ENCODE peak calls at places on chromosomes 5 and 9, in five cellular contexts. Z, P, F, I and T are unnamed samples.

GRCh38 chr9:27350382-27350781 is 53.4 kb upstream of the EQTN start:
- DNase-seq in P (no peak), Z (no peak), I (no peak), F (no peak), T (no peak)

GRCh38 chr9:16139781-16140180 is 586.9 kb downstream of the CCDC171 start:
- DNase-seq in I (no peak), Z (no peak), F (peak; percentile 72), P (no peak), T (no peak)

GRCh38 chr9:125544988-125545651 is 161.9 kb downstream of the MAPKAP1 start:
- DNase-seq in Z (no peak), I (no peak), P (no peak), F (peak; percentile 63), T (no peak)

GRCh38 chr5:116229131-116229530 is 144.3 kb downstream of the COMMD10 start:
- DNase-seq in P (no peak), I (no peak), Z (no peak), F (no peak), T (no peak)

GRCh38 chr5:110413856-110414255 is 312.6 kb downstream of the TMEM232 start:
- DNase-seq in Z (no peak), I (no peak), P (no peak), F (peak; percentile 4), T (no peak)

GRCh38 chr5:127950707-127951356 is 132.7 kb upstream of the SLC12A2 start:
- DNase-seq in F (peak; percentile 82), P (no peak), Z (no peak), I (no peak), T (no peak)

GRCh38 chr5:110441035-110441434 is 285.4 kb downstream of the TMEM232 start:
- DNase-seq in Z (peak; percentile 85), F (peak; percentile 48), P (no peak), I (no peak), T (no peak)

GRCh38 chr5:163893301-163893700 is 387.9 kb downstream of the MAT2B start:
- DNase-seq in P (no peak), F (peak; percentile 33), I (no peak), Z (no peak), T (no peak)

GRCh38 chr9:34163439-34163838 is 15.4 kb upstream of the UBAP1 start:
- DNase-seq in Z (no peak), F (peak; percentile 73), P (no peak), I (no peak), T (no peak)

GRCh38 chr5:141559481-141559880 is 59.3 kb downstream of the DIAPH1 start:
- DNase-seq in P (no peak), I (no peak), F (peak; percentile 66), Z (no peak), T (peak; percentile 14)

GRCh38 chr9:1454980-1455367 is 404.8 kb downstream of the DMRT2 start:
- DNase-seq in P (no peak), I (no peak), Z (no peak), F (no peak), T (no peak)

GRCh38 chr5:131413605-131414559 is 150.0 kb downstream of the CDC42SE2 start:
- DNase-seq in I (no peak), P (no peak), F (no peak), Z (no peak), T (no peak)

GRCh38 chr9:90020277-90020871 is 415.6 kb downstream of the GADD45G start:
- DNase-seq in Z (no peak), I (no peak), F (no peak), P (no peak), T (no peak)

GRCh38 chr9:18717751-18718150 is 243.8 kb downstream of the ADAMTSL1 start:
- DNase-seq in F (peak; percentile 19), Z (no peak), I (no peak), P (no peak), T (no peak)

GRCh38 chr5:26691486-26691885 is 346.9 kb downstream of the CDH9 start:
- DNase-seq in Z (no peak), F (no peak), I (no peak), P (no peak), T (no peak)

GRCh38 chr9:134929560-134930158 is 11.9 kb upstream of the FCN1 start:
- DNase-seq in P (no peak), I (no peak), Z (no peak), F (no peak), T (no peak)

DNA sequence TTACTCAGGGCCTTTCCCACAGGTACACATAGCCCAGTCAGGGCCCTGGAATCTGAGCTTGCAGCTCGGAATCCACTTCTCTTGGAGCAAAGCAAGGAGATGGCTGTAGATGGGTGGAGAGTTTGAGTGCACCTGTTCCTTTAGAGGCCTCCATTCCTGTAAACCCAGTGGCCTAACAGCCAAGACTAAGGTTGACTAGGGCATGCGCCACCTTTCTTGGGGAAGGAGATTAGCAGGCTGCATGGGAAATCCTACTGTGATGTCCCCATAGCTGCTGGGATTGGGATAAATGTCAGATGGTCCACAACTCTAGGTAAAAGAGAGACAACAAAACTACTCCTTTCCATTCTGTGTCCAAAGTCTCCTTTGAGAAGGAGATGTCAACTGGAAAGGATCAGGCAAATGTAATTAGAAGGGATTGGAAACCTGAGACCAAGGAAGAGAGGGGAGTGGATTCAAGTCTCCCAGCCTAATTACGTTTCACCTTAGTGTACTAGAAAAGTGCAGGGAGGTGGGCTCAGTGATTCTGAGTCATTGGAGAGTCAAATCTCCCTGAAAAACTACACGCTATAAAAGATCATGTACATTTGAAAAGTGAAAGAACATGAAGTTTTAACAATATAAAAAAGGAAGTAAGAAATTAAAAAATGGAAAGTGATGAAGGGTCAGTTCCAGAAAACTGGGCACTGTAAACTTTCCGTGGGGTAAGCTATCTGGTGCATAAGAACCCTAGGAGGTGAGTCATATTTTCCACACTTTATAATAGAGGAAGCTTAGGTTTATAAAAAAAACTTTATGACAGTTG is 104.2 kb downstream of the SEC61B start:
- DNase-seq in I (no peak), Z (peak; percentile 42), F (no peak), P (no peak), T (no peak)
- TF ChIP-seq CTCF in I (no peak), Z (peak; percentile 56), F (peak; percentile 3), P (no peak), T (no peak)

DNA sequence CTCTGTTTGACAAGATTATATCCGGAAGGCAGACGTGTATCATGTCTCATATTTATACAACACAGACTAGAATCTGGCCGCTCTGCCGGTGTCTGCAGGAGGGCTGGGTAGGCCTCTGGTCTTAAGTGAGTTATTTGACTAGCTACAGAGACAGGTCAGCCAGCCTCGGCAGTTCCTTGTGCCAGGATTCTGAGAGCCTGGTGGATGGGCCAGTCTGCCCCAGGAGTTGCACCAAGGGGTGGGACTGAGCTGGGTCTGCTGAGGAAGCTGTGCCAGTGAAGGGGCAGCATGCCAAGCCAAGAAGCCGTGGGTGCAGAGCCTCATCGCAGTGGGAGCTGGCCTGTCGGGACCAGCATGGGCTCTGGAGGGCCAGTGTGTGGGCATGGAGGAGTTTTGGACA is 7.1 kb downstream of the SNX18 start:
- DNase-seq in I (no peak), P (no peak), F (no peak), Z (no peak), T (no peak)
- H3K4me3 ChIP-seq in I (no peak overlapping the region), P (no peak overlapping the region), F (peak overlapping the region; percentile 13), Z (no peak overlapping the region), T (no peak overlapping the region)

DNA sequence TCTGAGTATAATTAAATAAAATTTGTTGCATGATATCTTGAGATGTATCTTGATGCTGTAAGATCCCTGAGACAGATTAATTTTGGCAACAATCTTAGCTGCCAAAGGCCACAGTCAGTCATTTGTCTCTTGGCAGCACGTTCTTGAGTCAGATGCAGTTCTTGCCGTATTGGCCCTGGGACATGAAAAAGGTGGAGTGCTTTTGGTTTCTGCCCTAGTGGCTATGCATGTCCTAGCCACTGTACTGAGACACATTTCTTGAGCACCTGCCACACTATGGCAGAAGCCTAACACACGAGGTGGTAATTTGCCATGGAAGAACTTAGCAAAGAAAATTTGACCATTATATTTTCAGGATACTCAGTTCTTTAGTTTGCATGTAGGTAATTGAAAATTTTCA is 45.0 kb upstream of the PHF2 start:
- DNase-seq in F (no peak), Z (peak; percentile 25), I (no peak), P (no peak), T (no peak)
- TF ChIP-seq CTCF in F (peak; percentile 19), Z (no peak), I (no peak), P (no peak), T (no peak)

DNA sequence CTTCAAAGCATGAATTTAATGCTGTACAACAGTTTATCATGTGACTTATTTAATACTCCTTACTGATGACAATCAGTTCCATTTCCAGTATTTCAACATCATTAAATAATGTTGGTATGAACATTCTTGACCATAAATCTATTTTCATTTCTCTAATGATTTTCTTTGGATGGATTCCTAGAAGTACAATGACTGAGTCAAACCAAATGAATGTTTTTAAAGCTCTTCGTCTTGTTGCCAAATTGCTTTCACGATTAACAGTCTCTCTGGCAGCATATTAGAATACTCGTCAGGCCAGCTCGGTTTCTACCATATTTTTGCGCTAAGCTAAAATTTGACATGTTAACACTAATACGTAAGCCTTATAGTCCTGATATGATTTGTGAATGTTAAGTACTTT is 197.0 kb downstream of the TRPM3 start:
- DNase-seq in F (peak; percentile 31), Z (no peak), I (no peak), P (no peak), T (no peak)
- H3K4me3 ChIP-seq in F (no peak overlapping the region), Z (no peak overlapping the region), I (no peak overlapping the region), P (no peak overlapping the region), T (no peak overlapping the region)

GRCh38 chr9:38652486-38652885 is 32.1 kb upstream of the ANKRD18A start:
- DNase-seq in Z (no peak), I (no peak), P (no peak), F (no peak), T (no peak)
- TF ChIP-seq CTCF in Z (no peak), I (no peak), P (no peak), F (no peak), T (no peak)

GRCh38 chr5:133106761-133107572 is 55.2 kb downstream of the HSPA4 start:
- DNase-seq in F (no peak), Z (no peak), I (no peak), P (no peak), T (no peak)
- H3K4me3 ChIP-seq in F (no peak overlapping the region), Z (no peak overlapping the region), I (no peak overlapping the region), P (no peak overlapping the region), T (no peak overlapping the region)

GRCh38 chr5:168313596-168314204 is 22.3 kb downstream of the WWC1 start:
- DNase-seq in Z (no peak), P (no peak), F (peak; percentile 44), I (no peak), T (no peak)

GRCh38 chr5:168315991-168316578 is 24.6 kb downstream of the WWC1 start:
- DNase-seq in Z (no peak), P (no peak), F (no peak), I (peak; percentile 56), T (no peak)

GRCh38 chr5:168312606-168313297 is 21.3 kb downstream of the WWC1 start:
- DNase-seq in Z (no peak), F (no peak), I (no peak), P (no peak), T (no peak)

GRCh38 chr5:168315416-168315990 is 24.1 kb downstream of the WWC1 start:
- DNase-seq in P (no peak), F (no peak), I (no peak), Z (no peak), T (no peak)

DNA sequence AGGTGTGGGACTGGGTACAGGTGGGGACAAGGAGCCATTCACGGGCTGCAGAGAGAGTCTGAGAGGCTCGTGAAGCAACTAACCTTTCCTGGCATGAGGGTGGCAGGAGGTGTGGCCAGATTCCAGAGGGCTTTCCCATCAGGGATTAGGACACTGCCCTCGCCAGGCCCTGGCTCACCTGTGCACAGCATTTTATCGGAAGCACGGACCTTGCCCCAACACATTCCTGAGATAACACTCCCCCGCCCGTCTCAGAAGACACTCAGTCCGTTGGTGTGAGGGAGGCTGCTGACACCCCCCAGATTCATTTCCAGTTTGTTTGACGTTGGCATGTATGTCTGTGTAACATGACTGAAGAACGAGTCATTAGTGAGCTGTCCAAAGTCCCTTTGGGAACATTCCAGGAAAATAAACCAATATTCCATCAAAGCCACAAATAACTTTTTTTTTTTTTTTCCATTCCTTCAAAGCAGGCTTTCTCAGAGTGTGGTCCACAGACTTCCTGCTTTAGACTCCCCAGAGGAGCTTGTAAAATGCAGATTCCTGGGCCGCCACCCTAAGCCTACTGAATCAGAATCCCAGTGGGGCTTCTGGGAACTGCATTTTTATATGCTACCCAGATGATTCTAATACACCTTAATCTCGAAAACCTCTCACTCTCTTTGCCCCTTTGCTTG is 23.4 kb downstream of the WWC1 start:
- DNase-seq in I (peak; percentile 91), F (peak; percentile 55), Z (peak; percentile 59), P (no peak), T (peak; percentile 91)
- TF ChIP-seq CTCF in I (peak; percentile 20), F (no peak), Z (peak; percentile 2), P (no peak), T (no peak)